ENCODE peak calls at places on chromosome 2, in ten cellular contexts. E is CD8-positive, alpha-beta T cell; D is NCI-H1105; A is left colon; K is GDM1; R is IMR-90; H is ELR; L is iris pigment epithelial cell; Y is NCI-H2029 treated with DMSO at 0.1 percent for 48 hours; I is head of caudate nucleus. O is an unnamed sample.

GRCh38 chr2:109214651-109215371 is 85.8 kb downstream of the SH3RF3 start:
- DNase-seq in E (no peak), D (no peak), A (no peak), K (no peak), R (no peak), H (no peak), L (no peak), Y (no peak), I (peak; percentile 5), O (no peak)

GRCh38 chr2:167140767-167141166 is 252.5 kb downstream of the XIRP2 start:
- DNase-seq in E (no peak), D (no peak), A (no peak), K (no peak), R (peak; percentile 100), H (peak; percentile 100), L (peak; percentile 99), Y (no peak), I (no peak), O (no peak)

GRCh38 chr2:201130524-201131186 is 14.7 kb downstream of the CFLAR start:
- DNase-seq in E (peak; percentile 43), D (no peak), A (no peak), K (peak; percentile 36), R (peak; percentile 91), H (peak; percentile 90), L (peak; percentile 97), Y (no peak), I (no peak), O (no peak)

GRCh38 chr2:5742126-5742525 is 49.9 kb downstream of the SOX11 start:
- DNase-seq in E (no peak), D (no peak), A (no peak), K (no peak), R (no peak), H (no peak), L (no peak), Y (no peak), I (no peak), O (no peak)

GRCh38 chr2:152036611-152037469 is 62.0 kb downstream of the CACNB4 start:
- DNase-seq in E (peak; percentile 34), D (peak; percentile 48), A (peak; percentile 73), K (peak; percentile 68), R (peak; percentile 71), H (peak; percentile 74), L (peak; percentile 72), Y (peak; percentile 53), I (peak; percentile 86), O (peak; percentile 75)

GRCh38 chr2:85410584-85411404 is 628 bp upstream of the CAPG start:
- DNase-seq in E (no peak), D (no peak), A (no peak), K (no peak), R (no peak), H (no peak), L (no peak), Y (no peak), I (no peak), O (no peak)

GRCh38 chr2:11319939-11320338 is 24.5 kb downstream of the ROCK2 start:
- DNase-seq in E (no peak), D (no peak), A (no peak), K (no peak), R (peak; percentile 8), H (no peak), L (no peak), Y (no peak), I (no peak), O (no peak)

GRCh38 chr2:39179974-39180960 is 59.4 kb upstream of the SOS1 start:
- DNase-seq in E (no peak), D (no peak), A (peak; percentile 7), K (no peak), R (no peak), H (no peak), L (no peak), Y (no peak), I (no peak), O (no peak)

GRCh38 chr2:43206602-43207001 is 19.8 kb downstream of the ZFP36L2 start:
- DNase-seq in E (no peak), D (no peak), A (no peak), K (no peak), R (no peak), H (no peak), L (no peak), Y (no peak), I (no peak), O (no peak)